ENCODE peak calls at places on chromosomes 3 and 15, in five cellular contexts. D is gastrocnemius medialis; J is ovary; W is psoas muscle; C is effector memory CD4-positive, alpha-beta T cell. I is an unnamed sample.

GRCh38 chr15:99343836-99344551 is 92.7 kb downstream of the LRRC28 start:
- DNase-seq in C (peak), D (no peak), W (peak), J (no peak), I (no peak)

GRCh38 chr15:56082263-56082761 is 88.9 kb upstream of the NEDD4 start:
- DNase-seq in C (no peak), W (no peak), D (no peak), J (no peak), I (no peak)

GRCh38 chr3:11331101-11331500 is 58.9 kb downstream of the ATG7 start:
- DNase-seq in C (no peak), W (no peak), D (no peak), J (no peak), I (no peak)

GRCh38 chr3:130621824-130622223 is 104.8 kb downstream of the COL6A6 start:
- DNase-seq in C (no peak), J (no peak), W (no peak), D (no peak), I (no peak)

GRCh38 chr3:9725775-9726174 is 5.8 kb upstream of the BRPF1 start:
- DNase-seq in D (no peak), W (no peak), J (no peak), C (no peak), I (no peak)

GRCh38 chr15:77617507-77618285 is 15.0 kb downstream of the LINGO1 start:
- DNase-seq in W (no peak), J (no peak), D (no peak), C (no peak), I (no peak)

GRCh38 chr15:71203573-71204444 is 88.5 kb downstream of the THSD4 start:
- DNase-seq in W (no peak), D (no peak), C (no peak), J (no peak), I (no peak)

GRCh38 chr3:151276038-151277027 is 2.0 kb downstream of the P2RY14 start:
- DNase-seq in C (peak), J (no peak), W (no peak), D (no peak), I (no peak)

GRCh38 chr15:66831801-66832390 is 129.9 kb downstream of the SMAD6 start:
- DNase-seq in W (no peak), J (no peak), D (no peak), C (no peak), I (no peak)

GRCh38 chr15:33021806-33022389 is 172.6 kb downstream of the FMN1 start:
- DNase-seq in C (no peak), J (no peak), D (no peak), W (no peak), I (no peak)
- H3K27ac ChIP-seq in C (no peak), J (no peak), D (peak), W (peak), I (no peak)

GRCh38 chr15:74318376-74319137 is 48.9 kb downstream of the CYP11A1 start:
- DNase-seq in D (peak), J (no peak), C (no peak), W (peak), I (peak)
- H3K27ac ChIP-seq in D (peak), J (peak), C (no peak), W (peak), I (peak)

DNA sequence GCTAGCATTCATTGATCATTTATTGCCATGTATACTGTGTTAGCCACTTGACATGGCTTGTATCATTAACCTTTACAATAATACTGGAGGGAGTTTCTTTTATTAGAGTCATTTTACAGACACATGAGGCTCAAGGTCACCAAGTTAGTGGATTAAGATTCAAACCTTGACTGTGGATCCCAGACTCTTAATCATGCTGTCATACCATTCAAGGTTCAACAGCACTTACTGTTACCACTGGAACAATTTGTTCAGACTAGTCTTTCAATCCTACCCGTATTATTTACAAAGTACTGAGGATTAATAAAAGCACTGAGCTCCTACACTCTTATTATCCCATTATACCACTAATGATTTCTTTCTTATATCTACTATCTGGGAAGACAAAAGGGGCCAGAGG is 1.2 kb downstream of the COX17 start:
- DNase-seq in W (no peak), C (no peak), J (no peak), D (no peak), I (no peak)
- H3K27ac ChIP-seq in W (peak), C (peak), J (peak), D (peak), I (peak)

DNA sequence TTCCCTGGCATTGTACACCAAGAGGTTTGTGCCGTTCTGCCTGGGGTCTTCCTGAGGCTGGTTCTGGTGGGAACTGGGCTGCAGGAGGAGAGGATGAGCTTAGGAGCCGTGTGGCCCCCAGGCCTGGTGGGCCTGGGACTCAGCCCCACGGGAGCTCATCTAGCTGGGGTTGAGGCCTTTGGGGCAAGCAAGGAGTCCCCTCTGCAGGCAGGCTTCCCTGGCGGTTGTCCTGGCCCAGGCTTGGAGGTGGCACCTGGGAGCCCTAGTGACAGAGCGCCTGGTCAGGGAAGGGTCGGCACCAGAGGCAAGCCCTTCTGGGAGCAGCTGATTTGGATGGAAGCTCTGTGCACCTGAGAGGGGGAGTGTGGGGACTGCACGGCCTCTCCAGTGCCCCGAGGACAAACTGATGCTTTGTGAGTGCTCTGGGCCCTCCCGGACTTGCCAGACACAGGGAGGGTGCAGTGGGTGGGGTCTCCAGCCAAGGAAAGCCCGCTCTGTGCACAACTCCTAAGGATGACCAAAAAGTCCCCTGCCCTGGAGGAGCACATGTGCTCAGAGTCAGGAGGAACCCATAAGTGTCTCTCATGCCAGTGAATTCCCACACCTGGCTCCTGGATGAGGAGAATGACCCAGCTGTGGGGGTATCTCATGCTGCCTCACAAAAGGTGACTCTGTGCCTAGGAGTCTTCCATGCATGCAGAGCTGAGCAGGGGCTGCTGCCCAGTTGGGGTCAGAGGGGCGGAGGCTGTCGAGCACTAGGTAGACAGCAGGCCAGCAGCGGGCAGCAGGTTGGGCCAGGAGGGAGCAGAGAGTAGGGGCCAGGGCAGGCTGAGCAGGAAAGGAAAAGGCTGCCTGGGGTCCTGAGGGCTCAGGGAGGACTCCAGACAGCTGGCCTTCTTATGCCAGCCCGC is 2.7 kb downstream of the PAK6 start:
- DNase-seq in C (no peak), D (no peak), J (no peak), W (no peak), I (no peak)
- H3K27ac ChIP-seq in C (no peak), D (no peak), J (no peak), W (no peak), I (no peak)

DNA sequence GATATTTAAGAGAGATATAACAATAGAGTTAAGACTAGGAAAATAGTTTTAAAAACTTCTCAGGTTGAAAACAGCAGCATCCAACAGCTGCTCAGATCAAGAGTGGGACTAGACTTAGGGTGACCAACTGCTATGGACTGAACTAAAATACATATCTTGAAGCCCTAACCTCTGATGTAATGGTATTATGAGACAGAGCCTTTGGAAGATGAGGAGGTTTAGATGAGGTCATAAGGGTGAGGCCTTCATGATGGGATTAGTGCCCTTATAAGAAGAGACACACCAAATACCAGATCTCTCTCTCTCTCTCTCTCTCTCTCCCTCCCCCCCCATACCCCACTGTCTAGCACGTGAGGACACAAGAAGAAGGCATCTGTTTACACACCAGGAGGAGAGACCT is 37.4 kb upstream of the GALNT15 start:
- DNase-seq in J (no peak), D (no peak), C (no peak), W (no peak), I (no peak)
- H3K27ac ChIP-seq in J (peak), D (peak), C (no peak), W (peak), I (peak)

GRCh38 chr3:98371853-98372252 is 18.2 kb downstream of the OR5K4 start:
- DNase-seq in J (no peak), W (no peak), C (no peak), D (no peak), I (no peak)
- H3K27ac ChIP-seq in J (no peak), W (no peak), C (no peak), D (no peak), I (no peak)

DNA sequence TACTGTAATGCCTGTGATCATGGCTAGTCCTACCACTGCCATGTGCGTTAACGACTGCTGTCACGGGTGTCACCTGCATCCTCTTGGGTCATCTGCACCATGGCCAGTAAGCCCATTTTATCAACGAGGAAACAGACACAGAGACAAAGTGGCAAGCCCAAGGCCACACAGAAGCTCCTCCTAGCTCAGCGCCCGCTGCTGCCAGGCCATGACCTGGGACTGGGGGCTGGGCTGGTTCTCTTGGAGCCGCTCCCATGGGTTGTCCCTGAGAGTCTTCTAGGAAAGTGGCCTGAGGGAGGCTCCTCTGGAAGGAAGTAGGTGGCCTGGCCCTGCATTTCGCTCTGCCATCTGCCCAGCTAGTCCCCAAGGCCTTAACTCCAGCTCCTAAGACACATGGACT is 4.9 kb downstream of the DUSP7 start:
- DNase-seq in J (no peak), D (no peak), C (no peak), W (no peak), I (no peak)
- H3K27ac ChIP-seq in J (no peak), D (peak), C (peak), W (peak), I (peak)

DNA sequence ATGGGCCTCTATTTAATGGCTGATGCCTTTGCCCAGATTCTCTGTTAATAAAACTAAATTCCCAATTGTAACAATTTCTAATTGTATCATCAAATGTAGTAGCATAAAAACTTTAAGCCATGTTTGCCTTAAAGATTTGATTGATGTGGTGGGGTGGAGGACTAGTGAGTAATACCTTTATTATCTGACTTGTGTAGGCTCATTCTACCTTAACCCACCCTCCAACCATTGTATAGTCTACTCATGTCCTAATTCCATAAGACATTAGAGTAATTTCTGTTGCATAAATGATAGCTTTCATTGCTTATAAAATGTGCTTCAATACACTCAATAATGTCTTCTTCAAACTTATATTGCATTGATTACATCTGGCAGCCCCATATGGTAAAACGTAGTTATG is 25.8 kb downstream of the SERPINI1 start:
- DNase-seq in W (no peak), D (no peak), J (no peak), C (no peak), I (no peak)
- H3K27ac ChIP-seq in W (no peak), D (no peak), J (no peak), C (no peak), I (no peak)

DNA sequence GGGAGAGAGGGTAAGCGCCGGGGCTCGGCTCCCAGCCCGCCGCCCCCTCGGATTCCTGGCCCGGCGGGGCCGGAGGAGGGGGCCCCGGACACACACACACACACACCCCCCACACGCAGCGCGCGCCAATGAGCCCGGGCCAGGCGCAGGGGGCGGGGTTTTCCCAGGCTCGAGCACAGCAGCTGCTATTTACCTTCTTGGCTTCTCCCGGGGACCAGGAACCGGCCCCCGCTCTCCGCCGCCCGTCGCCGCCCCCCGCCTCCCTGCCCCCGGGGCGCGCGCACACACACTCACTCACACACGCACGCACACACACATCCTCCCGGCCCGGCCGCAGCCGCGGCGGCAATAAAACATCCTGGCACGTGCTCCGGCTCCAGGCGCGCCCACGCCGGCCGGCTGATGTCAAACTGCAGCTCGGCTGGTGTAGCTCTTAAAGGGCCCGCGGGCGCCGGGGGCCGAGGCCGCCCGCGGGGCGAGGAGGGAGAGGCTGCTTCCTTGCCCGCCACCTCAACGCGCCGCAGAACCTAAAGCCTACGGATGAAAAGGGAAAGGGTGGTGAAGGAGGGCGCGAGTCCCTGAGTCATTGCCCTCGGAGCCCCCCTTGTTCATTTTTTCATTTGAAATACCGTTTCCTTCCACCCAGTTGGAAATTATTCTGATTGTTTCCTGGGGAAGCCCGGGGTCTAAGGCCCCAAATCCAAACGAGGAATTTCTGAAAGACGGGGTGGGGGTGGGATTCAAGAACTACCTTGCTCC is 1.0 kb upstream of the HES1 start:
- DNase-seq in W (peak), C (peak), J (peak), D (peak), I (peak)
- H3K27ac ChIP-seq in W (peak), C (no peak), J (peak), D (peak), I (peak)

I was measured in tibial artery.